ENCODE peak calls at places on chromosomes 5 and 9, in five cellular contexts. R is mammary epithelial cell; Q is activated CD4-positive, alpha-beta T cell treated with anti-CD3 and anti-CD28 coated beads for 48 hours; U is H7; O is adrenal gland. T is an unnamed sample.

GRCh38 chr5:55160493-55161209 is 680 bp downstream of the GPX8 start:
- DNase-seq in Q (no peak), O (peak), R (peak), U (peak), T (peak)

GRCh38 chr5:74342948-74343682 is 297.4 kb downstream of the ENC1 start:
- DNase-seq in Q (no peak), O (no peak), U (no peak), R (peak), T (no peak)

GRCh38 chr9:92704528-92704927 is 34.6 kb upstream of the IPPK start:
- DNase-seq in O (no peak), R (peak), Q (no peak), U (no peak), T (no peak)

GRCh38 chr9:127360829-127361228 is 36.1 kb upstream of the SLC2A8 start:
- DNase-seq in O (peak), U (peak), R (peak), Q (no peak), T (peak)

GRCh38 chr9:87029904-87030303 is 82.6 kb upstream of the GAS1 start:
- DNase-seq in U (no peak), O (no peak), Q (no peak), R (no peak), T (no peak)

GRCh38 chr9:5617749-5618148 is 11.2 kb upstream of the RIC1 start:
- DNase-seq in R (no peak), O (no peak), U (no peak), Q (no peak), T (no peak)

GRCh38 chr5:108084105-108084504 is 297.8 kb downstream of the FBXL17 start:
- DNase-seq in O (no peak), R (peak), U (no peak), Q (no peak), T (no peak)

GRCh38 chr9:137461663-137462395 is 2.7 kb upstream of the NSMF start:
- DNase-seq in O (no peak), R (no peak), U (peak), Q (peak), T (peak)

GRCh38 chr5:168726342-168726741 is 147.2 kb upstream of the PANK3 start:
- DNase-seq in O (no peak), Q (no peak), U (no peak), R (no peak), T (no peak)